ENCODE peak calls at places on chromosome 7, in five cellular contexts. C is progenitor cell of endocrine pancreas, G is adrenal gland, X is lower lobe of right lung, L is IMR-90. A is an unnamed sample.

GRCh38 chr7:114073711-114074110 is 154.9 kb upstream of the PPP1R3A start:
- DNase-seq in C (no peak), G (no peak), L (no peak), X (no peak), A (no peak)

GRCh38 chr7:19215421-19215820 is 70.2 kb upstream of the FERD3L start:
- DNase-seq in G (no peak), C (no peak), X (no peak), L (peak; percentile 88), A (no peak)

GRCh38 chr7:105210721-105211205 is 178.0 kb downstream of the SRPK2 start:
- DNase-seq in L (no peak), C (no peak), G (peak; percentile 75), X (peak; percentile 35), A (peak; percentile 49)

GRCh38 chr7:129825005-129825553 is 127.7 kb downstream of the UBE2H start:
- DNase-seq in L (no peak), C (peak; percentile 48), G (peak; percentile 74), X (peak; percentile 77), A (no peak)

GRCh38 chr7:49081076-49081475 is 156.7 kb downstream of the CDC14C start:
- DNase-seq in G (no peak), C (no peak), L (no peak), X (no peak), A (no peak)

GRCh38 chr7:138303230-138304070 is 156.6 kb upstream of the TRIM24 start:
- DNase-seq in L (no peak), G (no peak), X (no peak), C (no peak), A (no peak)

GRCh38 chr7:5702876-5703571 is 78.4 kb downstream of the RNF216 start:
- DNase-seq in L (peak; percentile 60), C (no peak), G (peak; percentile 68), X (no peak), A (no peak)

GRCh38 chr7:157664866-157665633 is 328.2 kb downstream of the DNAJB6 start:
- DNase-seq in C (no peak), X (no peak), L (no peak), G (no peak), A (no peak)

GRCh38 chr7:18529213-18529612 is 33.7 kb downstream of the HDAC9 start:
- DNase-seq in G (no peak), C (no peak), L (no peak), X (no peak), A (no peak)

GRCh38 chr7:80040335-80040734 is 94.3 kb upstream of the GNAI1 start:
- DNase-seq in G (no peak), C (no peak), L (no peak), X (no peak), A (no peak)

GRCh38 chr7:43904533-43905208 is 1.7 kb downstream of the URGCP start:
- DNase-seq in G (no peak), L (peak; percentile 48), X (no peak), C (no peak), A (no peak)

GRCh38 chr7:50865450-50865849 is 82.8 kb upstream of the GRB10 start:
- DNase-seq in G (no peak), C (no peak), L (no peak), X (no peak), A (no peak)

GRCh38 chr7:39949980-39950472 is at the start of gene CDK13:
- DNase-seq in G (peak; percentile 87), C (peak; percentile 62), X (peak; percentile 90), L (peak; percentile 64), A (peak; percentile 72)

GRCh38 chr7:43834463-43835251 is 34.7 kb downstream of the MRPS24 start:
- DNase-seq in C (no peak), L (peak; percentile 40), X (no peak), G (no peak), A (peak; percentile 68)

GRCh38 chr7:151711906-151712771 is 164.8 kb downstream of the PRKAG2 start:
- DNase-seq in C (no peak), L (no peak), G (no peak), X (peak; percentile 78), A (no peak)

GRCh38 chr7:143901710-143902587 is at the start of gene TCAF1:
- DNase-seq in C (peak; percentile 88), X (peak; percentile 96), G (peak; percentile 98), L (peak; percentile 93), A (peak; percentile 67)
- TF ChIP-seq CTCF in C (peak; percentile 49), X (peak; percentile 35), G (no peak), L (peak; percentile 47), A (peak; percentile 40)

DNA sequence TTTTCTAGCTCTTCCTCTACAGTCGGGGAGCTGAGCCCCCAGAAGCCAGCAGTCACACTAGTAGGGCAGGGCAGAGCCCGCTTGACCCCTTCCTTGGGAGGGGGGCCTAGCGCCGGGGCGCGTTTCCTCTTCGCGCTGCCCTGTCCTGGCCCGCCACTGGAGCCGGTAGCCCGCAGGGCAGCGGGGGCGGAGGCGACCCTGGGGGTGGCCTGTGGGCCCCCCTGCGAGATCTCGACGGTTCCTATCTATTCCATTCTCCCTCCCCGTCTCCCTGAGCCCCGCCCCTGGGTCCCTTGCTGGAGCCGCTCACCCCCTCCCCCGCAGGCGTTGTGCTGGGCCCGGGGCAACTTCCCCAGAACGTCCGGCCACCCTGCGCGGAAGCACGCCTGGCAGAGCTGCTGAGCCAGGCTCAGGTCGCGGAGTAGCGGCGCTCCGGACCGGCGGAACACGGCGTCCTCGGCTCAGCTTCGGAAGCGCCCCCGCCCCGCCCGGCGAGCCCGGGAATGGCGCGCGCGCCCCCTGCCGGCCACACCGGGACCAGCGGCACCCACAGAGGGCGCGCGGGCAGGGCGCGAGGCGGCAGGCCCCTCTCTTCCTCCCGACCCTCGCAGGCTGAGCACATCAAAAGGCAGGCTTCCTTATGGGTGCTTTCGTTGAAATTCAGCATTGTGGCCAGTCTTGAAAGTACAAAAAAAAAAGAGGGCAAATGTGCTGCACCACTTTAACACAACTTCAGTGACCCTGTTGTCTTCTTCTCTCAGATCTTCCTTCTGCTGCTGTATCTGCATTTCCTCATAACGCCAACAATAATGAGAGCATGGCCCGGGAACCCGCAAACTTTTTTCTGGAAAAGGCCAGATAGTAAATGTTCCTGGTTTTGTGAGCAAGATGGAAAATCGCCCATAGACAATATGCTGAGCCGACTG is 327.6 kb downstream of the TNS3 start:
- DNase-seq in L (peak; percentile 35), G (peak; percentile 89), C (peak; percentile 77), X (peak; percentile 90), A (no peak)
- TF ChIP-seq CTCF in L (peak; percentile 85), G (peak; percentile 34), C (peak; percentile 98), X (peak; percentile 96), A (peak; percentile 64)

GRCh38 chr7:35691827-35692307 is 3.1 kb downstream of the HERPUD2 start:
- DNase-seq in C (no peak), X (no peak), L (peak; percentile 22), G (no peak), A (no peak)

GRCh38 chr7:35695628-35695888 is 623 bp upstream of the HERPUD2 start:
- DNase-seq in X (no peak), L (no peak), G (no peak), C (no peak), A (no peak)

GRCh38 chr7:35694784-35695627 is at the start of gene HERPUD2:
- DNase-seq in L (peak; percentile 86), G (peak; percentile 96), X (peak; percentile 97), C (peak; percentile 91), A (peak; percentile 73)

GRCh38 chr7:35695987-35696386 is 1.1 kb upstream of the HERPUD2 start:
- DNase-seq in X (no peak), G (no peak), C (no peak), L (no peak), A (no peak)

DNA sequence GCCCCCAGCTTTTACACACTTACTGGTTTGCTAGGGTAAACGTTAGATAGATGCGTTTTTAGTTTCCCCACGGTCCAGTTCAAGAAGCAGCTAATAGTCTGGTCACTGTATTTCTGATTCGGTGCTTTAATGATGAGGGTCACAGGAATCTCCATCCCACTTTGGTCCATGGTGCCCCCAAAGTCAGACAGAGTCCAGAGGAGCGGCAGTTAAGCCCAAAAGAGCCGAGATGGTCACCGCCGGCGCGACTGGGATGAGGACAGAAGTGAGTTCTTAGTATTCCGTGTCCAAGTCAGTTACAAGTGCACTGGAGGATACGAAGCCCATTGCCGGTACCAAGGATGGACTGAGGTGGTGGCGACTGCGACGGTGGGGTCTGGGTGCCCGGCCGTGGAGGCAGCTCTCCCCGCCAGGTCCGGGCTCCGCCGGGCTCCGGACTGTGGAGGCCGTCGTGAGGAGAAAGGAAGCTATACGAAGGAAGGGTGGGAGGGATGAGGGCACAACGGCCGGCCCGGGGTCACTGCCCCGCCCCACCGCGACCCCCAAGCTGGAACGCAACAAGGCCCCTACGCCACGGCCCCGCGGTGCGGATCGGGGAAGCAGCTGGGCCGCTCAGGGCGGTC is 663 bp downstream of the HERPUD2 start:
- DNase-seq in X (no peak), L (peak; percentile 4), G (peak; percentile 60), C (no peak), A (no peak)
- TF ChIP-seq CTCF in X (no peak), L (no peak), G (no peak), C (no peak), A (no peak)

DNA sequence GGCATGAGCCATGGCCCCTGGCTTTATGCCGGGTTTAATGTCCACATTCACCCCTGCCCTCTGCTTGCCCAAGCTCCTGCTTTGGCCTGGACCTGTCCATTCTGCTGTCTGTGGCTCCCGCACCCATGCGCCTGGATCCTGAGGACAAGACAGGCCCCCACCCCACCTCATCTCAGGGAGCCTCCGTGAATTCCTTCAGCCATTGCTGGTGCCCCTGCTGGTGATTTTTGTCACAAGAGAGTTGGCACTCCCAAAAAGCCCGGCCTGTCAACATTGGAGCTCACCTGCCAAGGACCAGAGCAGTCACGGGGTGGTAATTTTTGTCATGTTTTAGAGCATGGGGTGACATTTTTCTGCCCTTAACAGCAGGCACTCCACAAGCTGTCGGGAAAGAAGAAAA is 127.5 kb upstream of the PLXNA4 start:
- DNase-seq in X (no peak), L (no peak), G (no peak), C (no peak), A (no peak)
- TF ChIP-seq CTCF in X (no peak), L (no peak), G (no peak), C (no peak), A (no peak)